ENCODE peak calls at places on chromosomes 3 and 15, in five cellular contexts. One of them, this sample, is unnamed.

GRCh38 chr3:81728766-81729544 is 32.5 kb downstream of the GBE1 start:
- DNase-seq in adrenal gland: no peak
- DNase-seq in GM12891: no peak
- DNase-seq in K562: no peak
- DNase-seq in lower leg skin: no peak
- DNase-seq in this sample: no peak

GRCh38 chr15:91456251-91456718 is 356.2 kb downstream of the SV2B start:
- DNase-seq in adrenal gland: no peak
- DNase-seq in GM12891: no peak
- DNase-seq in K562: no peak
- DNase-seq in lower leg skin: no peak
- DNase-seq in this sample: no peak

GRCh38 chr3:134427400-134428111 is 53.3 kb upstream of the AMOTL2 start:
- DNase-seq in adrenal gland: peak; percentile 55
- DNase-seq in GM12891: no peak
- DNase-seq in K562: no peak
- DNase-seq in lower leg skin: peak; percentile 89
- DNase-seq in this sample: no peak

GRCh38 chr3:12405432-12406272 is 78.6 kb upstream of the TSEN2 start:
- DNase-seq in adrenal gland: peak; percentile 89
- DNase-seq in GM12891: no peak
- DNase-seq in K562: peak; percentile 72
- DNase-seq in lower leg skin: peak; percentile 95
- DNase-seq in this sample: no peak

GRCh38 chr15:41777421-41777973 is 3.2 kb downstream of the MAPKBP1 start:
- DNase-seq in adrenal gland: no peak
- DNase-seq in GM12891: no peak
- DNase-seq in K562: no peak
- DNase-seq in lower leg skin: no peak
- DNase-seq in this sample: no peak

GRCh38 chr3:178967184-178967532 is 104.5 kb downstream of the ZMAT3 start:
- DNase-seq in adrenal gland: no peak
- DNase-seq in GM12891: no peak
- DNase-seq in K562: no peak
- DNase-seq in lower leg skin: no peak
- DNase-seq in this sample: no peak

GRCh38 chr15:100733088-100733487 is 130.7 kb downstream of the ASB7 start:
- DNase-seq in adrenal gland: no peak
- DNase-seq in GM12891: no peak
- DNase-seq in K562: no peak
- DNase-seq in lower leg skin: peak; percentile 90
- DNase-seq in this sample: no peak

GRCh38 chr3:190458040-190458439 is 8.3 kb upstream of the TMEM207 start:
- DNase-seq in adrenal gland: no peak
- DNase-seq in GM12891: no peak
- DNase-seq in K562: no peak
- DNase-seq in lower leg skin: no peak
- DNase-seq in this sample: no peak

GRCh38 chr3:58486036-58486435 is 5.9 kb upstream of the KCTD6 start:
- DNase-seq in adrenal gland: no peak
- DNase-seq in GM12891: no peak
- DNase-seq in K562: no peak
- DNase-seq in lower leg skin: no peak
- DNase-seq in this sample: no peak

GRCh38 chr3:71301001-71301400 is 282.5 kb downstream of the FOXP1 start:
- DNase-seq in adrenal gland: no peak
- DNase-seq in GM12891: no peak
- DNase-seq in K562: no peak
- DNase-seq in lower leg skin: no peak
- DNase-seq in this sample: no peak

GRCh38 chr15:48086162-48086561 is 34.6 kb upstream of the SLC24A5 start:
- DNase-seq in adrenal gland: no peak
- DNase-seq in GM12891: no peak
- DNase-seq in K562: no peak
- DNase-seq in lower leg skin: no peak
- DNase-seq in this sample: no peak

GRCh38 chr3:129119365-129120100 is 2.1 kb downstream of the RAB43 start:
- DNase-seq in adrenal gland: peak; percentile 38
- DNase-seq in GM12891: no peak
- DNase-seq in K562: peak; percentile 33
- DNase-seq in lower leg skin: no peak
- DNase-seq in this sample: no peak

GRCh38 chr3:38658886-38659285 is 9.4 kb upstream of the SCN5A start:
- DNase-seq in adrenal gland: no peak
- DNase-seq in GM12891: no peak
- DNase-seq in K562: peak; percentile 1
- DNase-seq in lower leg skin: no peak
- DNase-seq in this sample: no peak

GRCh38 chr15:88834211-88834812 is 31.1 kb downstream of the ACAN start:
- DNase-seq in adrenal gland: peak; percentile 34
- DNase-seq in GM12891: no peak
- DNase-seq in K562: peak; percentile 55
- DNase-seq in lower leg skin: peak; percentile 87
- DNase-seq in this sample: peak; percentile 39

GRCh38 chr3:10192953-10193691 is 28.4 kb downstream of the IRAK2 start:
- DNase-seq in adrenal gland: peak; percentile 80
- DNase-seq in GM12891: no peak
- DNase-seq in K562: no peak
- DNase-seq in lower leg skin: no peak
- DNase-seq in this sample: no peak

GRCh38 chr3:14282001-14282705 is 103.5 kb downstream of the LSM3 start:
- DNase-seq in adrenal gland: no peak
- DNase-seq in GM12891: no peak
- DNase-seq in K562: no peak
- DNase-seq in lower leg skin: no peak
- DNase-seq in this sample: no peak

GRCh38 chr3:43533009-43533408 is 88.8 kb downstream of the ANO10 start:
- DNase-seq in adrenal gland: no peak
- DNase-seq in GM12891: no peak
- DNase-seq in K562: no peak
- DNase-seq in lower leg skin: no peak
- DNase-seq in this sample: no peak

GRCh38 chr3:158791259-158791920 is 10.5 kb upstream of the MFSD1 start:
- DNase-seq in adrenal gland: peak; percentile 64
- DNase-seq in GM12891: no peak
- DNase-seq in K562: peak; percentile 60
- DNase-seq in lower leg skin: no peak
- DNase-seq in this sample: peak; percentile 88

GRCh38 chr3:190044142-190044541 is 76.6 kb downstream of the P3H2 start:
- DNase-seq in adrenal gland: no peak
- DNase-seq in GM12891: no peak
- DNase-seq in K562: no peak
- DNase-seq in lower leg skin: no peak
- DNase-seq in this sample: no peak

GRCh38 chr15:79032656-79033055 is 57.9 kb downstream of the RASGRF1 start:
- DNase-seq in adrenal gland: no peak
- DNase-seq in GM12891: no peak
- DNase-seq in K562: no peak
- DNase-seq in lower leg skin: no peak
- DNase-seq in this sample: no peak

GRCh38 chr15:100818927-100819326 is 60.7 kb upstream of the ALDH1A3 start:
- DNase-seq in adrenal gland: no peak
- DNase-seq in GM12891: no peak
- DNase-seq in K562: no peak
- DNase-seq in lower leg skin: no peak
- DNase-seq in this sample: no peak

GRCh38 chr15:80638553-80639167 is 56.5 kb upstream of the ABHD17C start:
- DNase-seq in adrenal gland: no peak
- DNase-seq in GM12891: no peak
- DNase-seq in K562: no peak
- DNase-seq in lower leg skin: no peak
- DNase-seq in this sample: no peak

GRCh38 chr3:27607370-27607769 is 114.8 kb downstream of the EOMES start:
- DNase-seq in adrenal gland: no peak
- DNase-seq in GM12891: no peak
- DNase-seq in K562: no peak
- DNase-seq in lower leg skin: no peak
- DNase-seq in this sample: no peak

GRCh38 chr3:55327131-55327920 is 159.8 kb downstream of the WNT5A start:
- DNase-seq in adrenal gland: no peak
- DNase-seq in GM12891: no peak
- DNase-seq in K562: no peak
- DNase-seq in lower leg skin: no peak
- DNase-seq in this sample: no peak

GRCh38 chr3:71908001-71908400 is 123.1 kb upstream of the PROK2 start:
- DNase-seq in adrenal gland: no peak
- DNase-seq in GM12891: no peak
- DNase-seq in K562: no peak
- DNase-seq in lower leg skin: no peak
- DNase-seq in this sample: no peak

GRCh38 chr3:123652346-123652984 is 67.6 kb upstream of the HACD2 start:
- DNase-seq in adrenal gland: peak; percentile 76
- DNase-seq in GM12891: peak; percentile 56
- DNase-seq in K562: peak; percentile 71
- DNase-seq in lower leg skin: peak; percentile 94
- DNase-seq in this sample: peak; percentile 61

GRCh38 chr3:98695816-98696215 is 67.3 kb upstream of the ST3GAL6 start:
- DNase-seq in adrenal gland: no peak
- DNase-seq in GM12891: no peak
- DNase-seq in K562: no peak
- DNase-seq in lower leg skin: no peak
- DNase-seq in this sample: no peak

GRCh38 chr3:188211476-188211875 is 57.5 kb downstream of the LPP start:
- DNase-seq in adrenal gland: no peak
- DNase-seq in GM12891: no peak
- DNase-seq in K562: no peak
- DNase-seq in lower leg skin: no peak
- DNase-seq in this sample: no peak

DNA sequence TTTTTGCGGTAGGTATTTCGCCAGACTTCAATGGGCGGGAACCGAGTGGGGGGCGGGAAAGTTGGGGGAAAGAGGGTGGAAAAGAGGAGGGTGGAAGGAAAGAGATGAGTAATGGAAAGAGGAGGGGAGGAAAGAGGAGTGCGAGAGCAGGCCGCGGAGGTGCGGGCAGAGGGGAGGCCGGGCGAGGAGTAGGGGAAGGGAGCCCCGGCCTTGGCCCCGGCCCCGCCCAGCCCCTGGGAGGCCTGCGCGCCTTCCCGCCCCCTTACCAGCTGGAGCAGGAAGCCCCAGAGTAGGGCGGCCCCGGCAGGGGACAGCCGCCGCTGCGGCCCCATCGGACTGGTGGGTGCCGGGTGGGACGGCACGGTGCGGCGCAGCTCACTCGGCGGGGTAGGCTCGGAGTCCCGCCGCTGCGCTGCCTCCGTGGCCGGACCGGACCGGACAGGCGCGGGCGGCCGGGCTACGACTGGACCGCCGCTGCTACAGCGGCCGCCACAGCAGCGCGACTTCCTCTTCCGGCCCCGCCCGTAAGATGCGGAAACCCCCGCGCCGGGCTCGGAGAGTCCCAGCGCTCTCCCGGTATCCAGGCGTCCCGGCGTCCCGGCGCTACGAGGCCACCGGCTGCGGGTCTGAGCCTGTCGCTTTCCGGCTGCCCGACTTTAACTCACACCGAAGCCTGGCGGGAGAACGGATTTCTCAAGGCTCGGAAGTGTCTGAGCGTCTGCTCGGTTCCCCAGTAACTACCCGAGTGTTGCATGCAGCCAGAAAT is at the start of gene SPPL2A:
- DNase-seq in adrenal gland: peak; percentile 93
- DNase-seq in GM12891: peak; percentile 89
- DNase-seq in K562: peak; percentile 96
- DNase-seq in lower leg skin: peak; percentile 97
- DNase-seq in this sample: peak; percentile 93
- TF ChIP-seq POLR2A in adrenal gland: peak; percentile 89
- TF ChIP-seq POLR2A in GM12891: peak; percentile 93
- TF ChIP-seq POLR2A in K562: peak; percentile 94
- TF ChIP-seq POLR2A in lower leg skin: peak; percentile 60
- TF ChIP-seq POLR2A in this sample: peak; percentile 97

DNA sequence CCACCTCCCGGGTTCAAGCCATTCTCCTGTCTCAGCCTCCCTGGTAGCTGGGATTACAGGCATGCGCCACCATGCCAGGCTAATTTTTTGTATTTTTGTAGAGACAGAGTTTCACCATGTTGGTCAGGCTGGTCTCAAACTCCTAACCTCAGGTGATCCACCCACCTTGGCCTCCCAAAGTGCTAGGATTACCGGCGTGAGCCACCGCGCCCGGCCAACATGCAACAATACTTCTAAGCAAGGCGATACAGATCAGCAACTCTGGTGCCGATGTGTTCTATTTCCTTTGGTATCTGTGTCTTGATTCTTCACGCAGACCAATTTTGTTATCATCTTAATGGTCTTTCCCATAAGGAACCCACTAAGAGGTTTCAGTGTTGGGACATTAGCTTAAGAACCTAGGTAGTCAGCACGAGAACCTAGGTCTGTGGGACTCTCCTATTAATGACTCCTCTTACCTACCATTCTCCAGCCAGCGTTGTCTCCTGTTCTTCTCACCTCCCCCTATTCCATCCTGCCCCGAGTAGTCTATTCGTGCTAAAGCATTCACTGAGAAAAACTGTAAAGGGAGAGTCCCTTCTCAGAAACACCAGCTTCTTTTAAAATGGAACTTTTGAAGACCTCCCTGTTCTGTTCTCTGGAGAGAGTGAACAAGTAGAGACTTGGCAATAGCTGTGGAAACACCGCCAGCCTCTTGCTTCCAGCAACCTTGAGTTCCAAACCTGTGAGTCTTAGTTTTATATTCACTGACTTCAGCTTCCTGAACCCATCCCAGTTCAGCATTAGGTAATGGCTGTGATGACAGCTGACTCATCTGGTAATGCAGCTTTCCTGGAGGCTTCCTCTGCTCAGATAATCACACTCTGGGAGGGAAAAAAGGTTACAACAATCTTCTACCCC is 61.2 kb downstream of the TSC22D2 start:
- DNase-seq in adrenal gland: peak; percentile 88
- DNase-seq in GM12891: no peak
- DNase-seq in K562: peak; percentile 76
- DNase-seq in lower leg skin: no peak
- DNase-seq in this sample: peak; percentile 50
- TF ChIP-seq POLR2A in adrenal gland: no peak
- TF ChIP-seq POLR2A in GM12891: no peak
- TF ChIP-seq POLR2A in K562: peak; percentile 64
- TF ChIP-seq POLR2A in lower leg skin: no peak
- TF ChIP-seq POLR2A in this sample: no peak

GRCh38 chr15:68389936-68390790 is 41.8 kb downstream of the ITGA11 start:
- DNase-seq in adrenal gland: no peak
- DNase-seq in GM12891: no peak
- DNase-seq in K562: no peak
- DNase-seq in lower leg skin: peak; percentile 83
- DNase-seq in this sample: no peak
- TF ChIP-seq POLR2A in adrenal gland: no peak
- TF ChIP-seq POLR2A in GM12891: no peak
- TF ChIP-seq POLR2A in K562: no peak
- TF ChIP-seq POLR2A in lower leg skin: no peak
- TF ChIP-seq POLR2A in this sample: no peak

DNA sequence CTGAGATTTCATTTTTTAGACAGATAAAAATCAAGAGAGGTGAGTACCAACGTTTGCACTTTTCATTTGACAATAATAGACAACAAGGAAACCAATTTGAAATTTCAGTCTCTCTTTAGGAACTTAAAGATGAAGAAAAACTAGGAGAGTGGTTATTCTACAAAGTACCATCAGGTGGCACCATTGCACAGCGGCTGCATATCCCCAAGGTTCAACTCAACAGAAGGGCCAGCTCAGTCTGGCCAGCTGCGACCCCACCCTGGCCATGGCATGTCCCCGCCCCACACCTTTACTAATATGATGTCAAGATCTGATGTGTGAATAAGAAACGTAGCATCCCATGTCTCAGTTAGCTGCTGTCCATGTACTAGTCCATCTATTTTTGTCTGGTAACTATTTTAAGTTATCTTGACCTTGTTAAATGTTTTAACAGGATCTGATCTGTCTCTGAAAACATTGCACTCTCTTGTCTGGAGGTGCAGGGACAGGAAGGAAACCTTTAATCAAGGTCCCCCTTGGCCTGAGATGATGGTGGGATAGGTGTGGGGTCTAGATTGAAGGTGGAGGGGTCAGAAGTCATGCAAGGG is 35.5 kb upstream of the CGNL1 start:
- DNase-seq in adrenal gland: no peak
- DNase-seq in GM12891: peak; percentile 43
- DNase-seq in K562: peak; percentile 58
- DNase-seq in lower leg skin: peak; percentile 90
- DNase-seq in this sample: peak; percentile 73
- TF ChIP-seq POLR2A in adrenal gland: no peak
- TF ChIP-seq POLR2A in GM12891: no peak
- TF ChIP-seq POLR2A in K562: no peak
- TF ChIP-seq POLR2A in lower leg skin: no peak
- TF ChIP-seq POLR2A in this sample: no peak